ENCODE peak calls at places on chromosomes 6 and 20, in four cellular contexts. T is NCI-H2081; Z is stimulated activated naive CD8-positive, alpha-beta T cell treated with anti-CD3 and anti-CD28 coated beads, Interleukin-15, Interleukin-2, amounts not matched to agents 100 U/mL and 50 U/mL, for 24 hours; L is amniotic stem cell. U is an unnamed sample.

GRCh38 chr20:61263938-61264337 is 11.9 kb downstream of the CDH4 start:
- DNase-seq in T (no peak), L (no peak), Z (no peak), U (no peak)

GRCh38 chr6:38271081-38271480 is 368.6 kb downstream of the BTBD9 start:
- DNase-seq in T (no peak), Z (no peak), L (no peak), U (no peak)

GRCh38 chr6:146336200-146336599 is 207.4 kb upstream of the RAB32 start:
- DNase-seq in Z (no peak), T (no peak), L (no peak), U (no peak)

GRCh38 chr6:6003334-6004146 is 3.2 kb downstream of the NRN1 start:
- DNase-seq in Z (peak), T (peak), L (no peak), U (no peak)

GRCh38 chr6:42545226-42545773 is 18.5 kb upstream of the UBR2 start:
- DNase-seq in T (no peak), Z (no peak), L (no peak), U (no peak)

GRCh38 chr20:53774487-53775203 is 181.0 kb upstream of the ZNF217 start:
- DNase-seq in T (no peak), Z (no peak), L (peak), U (no peak)

GRCh38 chr6:139600919-139601470 is 226.5 kb upstream of the CITED2 start:
- DNase-seq in Z (peak), L (no peak), T (no peak), U (no peak)

GRCh38 chr20:59495894-59496510 is 108.3 kb upstream of the PHACTR3 start:
- DNase-seq in Z (peak), T (peak), L (peak), U (peak)

GRCh38 chr6:14246876-14247275 is 129.3 kb downstream of the CD83 start:
- DNase-seq in T (no peak), L (no peak), Z (no peak), U (no peak)

GRCh38 chr6:119333707-119334295 is 15.8 kb downstream of the MAN1A1 start:
- DNase-seq in L (no peak), Z (no peak), T (peak), U (no peak)

GRCh38 chr20:8744228-8744844 is 324.6 kb upstream of the PLCB4 start:
- DNase-seq in Z (no peak), T (no peak), L (no peak), U (no peak)

GRCh38 chr6:33607784-33608161 is 13.3 kb upstream of the ITPR3 start:
- DNase-seq in L (no peak), T (peak), Z (peak), U (no peak)

U was measured in posterior cingulate gyrus.